ENCODE peak calls at places on chromosome 22, in seven cellular contexts. C is AG04449, X is caudate nucleus, T is kidney, F is AG04450, K is non-pigmented ciliary epithelial cell, E is NCI-H1092. J is an unnamed sample.

GRCh38 chr22:40668611-40669390 is 10.5 kb upstream of the MCHR1 start:
- DNase-seq in C (peak; percentile 77), X (no peak), T (no peak), F (no peak), K (no peak), E (no peak), J (peak; percentile 13)

GRCh38 chr22:28976588-28976987 is 85.0 kb downstream of the C22orf31 start:
- DNase-seq in C (peak; percentile 33), X (no peak), T (no peak), F (peak; percentile 36), K (no peak), E (no peak), J (no peak)

GRCh38 chr22:32410459-32410858 is 1.6 kb downstream of the RTCB start:
- DNase-seq in C (no peak), X (no peak), T (no peak), F (no peak), K (no peak), E (no peak), J (no peak)

GRCh38 chr22:43013355-43014061 is 1.4 kb downstream of the PACSIN2 start:
- DNase-seq in C (no peak), X (no peak), T (no peak), F (no peak), K (no peak), E (no peak), J (no peak)

GRCh38 chr22:17952273-17952801 is 72.0 kb downstream of the MICAL3 start:
- DNase-seq in C (no peak), X (no peak), T (no peak), F (no peak), K (no peak), E (no peak), J (no peak)

GRCh38 chr22:26038365-26038764 is 130.9 kb upstream of the SEZ6L start:
- DNase-seq in C (no peak), X (no peak), T (no peak), F (no peak), K (no peak), E (no peak), J (no peak)

GRCh38 chr22:45101828-45102227 is 61.9 kb upstream of the NUP50 start:
- DNase-seq in C (no peak), X (peak; percentile 30), T (no peak), F (no peak), K (no peak), E (no peak), J (no peak)

GRCh38 chr22:29225422-29226090 is 19.9 kb downstream of the EMID1 start:
- DNase-seq in C (no peak), X (no peak), T (peak; percentile 95), F (no peak), K (no peak), E (peak; percentile 38), J (no peak)

GRCh38 chr22:46455453-46455852 is 82.0 kb downstream of the CELSR1 start:
- DNase-seq in C (no peak), X (no peak), T (peak; percentile 58), F (no peak), K (no peak), E (no peak), J (no peak)

GRCh38 chr22:39135092-39135896 is 17.2 kb downstream of the CBX7 start:
- DNase-seq in C (no peak), X (no peak), T (no peak), F (no peak), K (no peak), E (peak; percentile 5), J (no peak)

GRCh38 chr22:36026741-36027140 is 1.9 kb downstream of the RBFOX2 start:
- DNase-seq in C (no peak), X (no peak), T (no peak), F (no peak), K (no peak), E (no peak), J (no peak)

GRCh38 chr22:41779889-41780505 is 20.5 kb upstream of the CCDC134 start:
- DNase-seq in C (no peak), X (no peak), T (no peak), F (no peak), K (no peak), E (no peak), J (no peak)

GRCh38 chr22:31923166-31923565 is 21.2 kb upstream of the YWHAH start:
- DNase-seq in C (no peak), X (no peak), T (no peak), F (no peak), K (no peak), E (no peak), J (no peak)

GRCh38 chr22:23283591-23284503 is 103.5 kb downstream of the BCR start:
- DNase-seq in C (no peak), X (no peak), T (no peak), F (no peak), K (no peak), E (no peak), J (no peak)

GRCh38 chr22:46908641-46909107 is 146.2 kb downstream of the TBC1D22A start:
- DNase-seq in C (no peak), X (no peak), T (no peak), F (no peak), K (no peak), E (no peak), J (no peak)

GRCh38 chr22:48636746-48637145 is 1190.9 kb downstream of the BRD1 start:
- DNase-seq in C (no peak), X (no peak), T (no peak), F (no peak), K (no peak), E (no peak), J (no peak)

GRCh38 chr22:44702479-44703219 is 645 bp downstream of the PRR5 start:
- DNase-seq in C (no peak), X (no peak), T (no peak), F (no peak), K (no peak), E (no peak), J (no peak)

GRCh38 chr22:33202455-33202854 is 144.3 kb upstream of the SYN3 start:
- DNase-seq in C (no peak), X (no peak), T (no peak), F (no peak), K (no peak), E (no peak), J (no peak)

J was measured in astrocyte of the cerebellum.